ENCODE peak calls at places on chromosomes 13 and 19, in five cellular contexts. One of them, this sample, is unnamed.

GRCh38 chr13:91609353-91609752 is 210.9 kb downstream of the GPC5 start:
- DNase-seq in brain microvascular endothelial cell: peak
- DNase-seq in fibroblast of pulmonary artery: peak
- DNase-seq in AG04450: peak
- DNase-seq in cardiac fibroblast: no peak
- DNase-seq in this sample: no peak

GRCh38 chr13:20566424-20566916 is 487 bp upstream of the IFT88 start:
- DNase-seq in cardiac fibroblast: peak
- DNase-seq in AG04450: peak
- DNase-seq in brain microvascular endothelial cell: peak
- DNase-seq in fibroblast of pulmonary artery: no peak
- DNase-seq in this sample: no peak

GRCh38 chr13:51557875-51558604 is 26.2 kb upstream of the WDFY2 start:
- DNase-seq in cardiac fibroblast: peak
- DNase-seq in AG04450: peak
- DNase-seq in brain microvascular endothelial cell: peak
- DNase-seq in fibroblast of pulmonary artery: peak
- DNase-seq in this sample: no peak

GRCh38 chr13:44463759-44464158 is 90.1 kb downstream of the SERP2 start:
- DNase-seq in brain microvascular endothelial cell: no peak
- DNase-seq in AG04450: no peak
- DNase-seq in cardiac fibroblast: no peak
- DNase-seq in fibroblast of pulmonary artery: no peak
- DNase-seq in this sample: no peak

GRCh38 chr13:44362394-44363040 is 11.1 kb upstream of the SERP2 start:
- DNase-seq in AG04450: no peak
- DNase-seq in cardiac fibroblast: no peak
- DNase-seq in fibroblast of pulmonary artery: no peak
- DNase-seq in brain microvascular endothelial cell: no peak
- DNase-seq in this sample: no peak

GRCh38 chr13:79678100-79678499 is 197.1 kb downstream of the NDFIP2 start:
- DNase-seq in AG04450: no peak
- DNase-seq in brain microvascular endothelial cell: peak
- DNase-seq in cardiac fibroblast: peak
- DNase-seq in fibroblast of pulmonary artery: peak
- DNase-seq in this sample: no peak

GRCh38 chr13:73960474-73960873 is 173.7 kb downstream of the KLF12 start:
- DNase-seq in cardiac fibroblast: no peak
- DNase-seq in fibroblast of pulmonary artery: no peak
- DNase-seq in brain microvascular endothelial cell: no peak
- DNase-seq in AG04450: no peak
- DNase-seq in this sample: no peak

GRCh38 chr13:32284927-32285632 is 30.1 kb downstream of the ZAR1L start:
- DNase-seq in cardiac fibroblast: peak
- DNase-seq in brain microvascular endothelial cell: peak
- DNase-seq in fibroblast of pulmonary artery: peak
- DNase-seq in AG04450: no peak
- DNase-seq in this sample: no peak

GRCh38 chr13:98998831-98999634 is 21.2 kb upstream of the DOCK9 start:
- DNase-seq in brain microvascular endothelial cell: no peak
- DNase-seq in AG04450: no peak
- DNase-seq in cardiac fibroblast: peak
- DNase-seq in fibroblast of pulmonary artery: peak
- DNase-seq in this sample: no peak

GRCh38 chr19:23774156-23774971 is 15.7 kb upstream of the ZNF681 start:
- DNase-seq in cardiac fibroblast: peak
- DNase-seq in fibroblast of pulmonary artery: peak
- DNase-seq in AG04450: no peak
- DNase-seq in brain microvascular endothelial cell: no peak
- DNase-seq in this sample: no peak

GRCh38 chr19:53007200-53008054 is 6.3 kb upstream of the ERVV-1 start:
- DNase-seq in fibroblast of pulmonary artery: no peak
- DNase-seq in brain microvascular endothelial cell: no peak
- DNase-seq in AG04450: no peak
- DNase-seq in cardiac fibroblast: no peak
- DNase-seq in this sample: no peak

GRCh38 chr19:35509018-35509652 is 4.3 kb downstream of the DMKN start:
- DNase-seq in fibroblast of pulmonary artery: no peak
- DNase-seq in cardiac fibroblast: no peak
- DNase-seq in AG04450: no peak
- DNase-seq in brain microvascular endothelial cell: no peak
- DNase-seq in this sample: peak

GRCh38 chr19:55305491-55305890 is 19.6 kb downstream of the TMEM150B start:
- DNase-seq in AG04450: no peak
- DNase-seq in cardiac fibroblast: peak
- DNase-seq in brain microvascular endothelial cell: no peak
- DNase-seq in fibroblast of pulmonary artery: peak
- DNase-seq in this sample: no peak

GRCh38 chr13:30736921-30737320 is 1.6 kb downstream of the ALOX5AP start:
- DNase-seq in cardiac fibroblast: no peak
- DNase-seq in AG04450: no peak
- DNase-seq in brain microvascular endothelial cell: no peak
- DNase-seq in fibroblast of pulmonary artery: no peak
- DNase-seq in this sample: no peak

GRCh38 chr19:48403606-48404005 is 10.1 kb downstream of the GRIN2D start:
- DNase-seq in fibroblast of pulmonary artery: peak
- DNase-seq in AG04450: no peak
- DNase-seq in brain microvascular endothelial cell: peak
- DNase-seq in cardiac fibroblast: peak
- DNase-seq in this sample: no peak

GRCh38 chr19:17522988-17523872 is 11.8 kb downstream of the PGLS start:
- DNase-seq in cardiac fibroblast: no peak
- DNase-seq in fibroblast of pulmonary artery: no peak
- DNase-seq in brain microvascular endothelial cell: no peak
- DNase-seq in AG04450: no peak
- DNase-seq in this sample: peak

GRCh38 chr13:84439108-84439507 is 556.8 kb upstream of the SLITRK1 start:
- DNase-seq in fibroblast of pulmonary artery: peak
- DNase-seq in brain microvascular endothelial cell: no peak
- DNase-seq in cardiac fibroblast: peak
- DNase-seq in AG04450: no peak
- DNase-seq in this sample: no peak

GRCh38 chr13:39571502-39572092 is 31.4 kb downstream of the LHFPL6 start:
- DNase-seq in fibroblast of pulmonary artery: no peak
- DNase-seq in AG04450: no peak
- DNase-seq in cardiac fibroblast: no peak
- DNase-seq in brain microvascular endothelial cell: no peak
- DNase-seq in this sample: no peak

GRCh38 chr19:55075366-55075998 is at the start of gene EPS8L1:
- DNase-seq in brain microvascular endothelial cell: no peak
- DNase-seq in fibroblast of pulmonary artery: no peak
- DNase-seq in AG04450: no peak
- DNase-seq in cardiac fibroblast: no peak
- DNase-seq in this sample: peak

GRCh38 chr19:4518345-4519171 is at the start of gene PLIN4:
- DNase-seq in AG04450: no peak
- DNase-seq in fibroblast of pulmonary artery: peak
- DNase-seq in cardiac fibroblast: peak
- DNase-seq in brain microvascular endothelial cell: no peak
- DNase-seq in this sample: no peak

GRCh38 chr19:29745253-29745652 is 30.2 kb upstream of the C19orf12 start:
- DNase-seq in AG04450: no peak
- DNase-seq in cardiac fibroblast: no peak
- DNase-seq in fibroblast of pulmonary artery: no peak
- DNase-seq in brain microvascular endothelial cell: no peak
- DNase-seq in this sample: no peak

GRCh38 chr13:37755349-37755748 is 114.2 kb downstream of the TRPC4 start:
- DNase-seq in fibroblast of pulmonary artery: no peak
- DNase-seq in AG04450: no peak
- DNase-seq in cardiac fibroblast: no peak
- DNase-seq in brain microvascular endothelial cell: no peak
- DNase-seq in this sample: no peak

GRCh38 chr19:55340784-55341147 is 1.1 kb downstream of the KMT5C start:
- DNase-seq in brain microvascular endothelial cell: no peak
- DNase-seq in fibroblast of pulmonary artery: no peak
- DNase-seq in AG04450: no peak
- DNase-seq in cardiac fibroblast: no peak
- DNase-seq in this sample: no peak

GRCh38 chr19:55461974-55462628 is 659 bp upstream of the ISOC2 start:
- DNase-seq in fibroblast of pulmonary artery: peak
- DNase-seq in cardiac fibroblast: peak
- DNase-seq in brain microvascular endothelial cell: no peak
- DNase-seq in AG04450: no peak
- DNase-seq in this sample: no peak

GRCh38 chr13:18953139-18953930 is 228.3 kb downstream of the TUBA3C start:
- DNase-seq in fibroblast of pulmonary artery: no peak
- DNase-seq in AG04450: no peak
- DNase-seq in brain microvascular endothelial cell: no peak
- DNase-seq in cardiac fibroblast: no peak
- DNase-seq in this sample: no peak

GRCh38 chr13:109708014-109708617 is 78.3 kb downstream of the IRS2 start:
- DNase-seq in cardiac fibroblast: no peak
- DNase-seq in fibroblast of pulmonary artery: no peak
- DNase-seq in AG04450: no peak
- DNase-seq in brain microvascular endothelial cell: no peak
- DNase-seq in this sample: no peak

GRCh38 chr13:49828452-49828851 is 36.0 kb upstream of the KPNA3 start:
- DNase-seq in cardiac fibroblast: no peak
- DNase-seq in brain microvascular endothelial cell: no peak
- DNase-seq in AG04450: no peak
- DNase-seq in fibroblast of pulmonary artery: no peak
- DNase-seq in this sample: no peak
- TF ChIP-seq CTCF in cardiac fibroblast: no peak
- TF ChIP-seq CTCF in brain microvascular endothelial cell: no peak
- TF ChIP-seq CTCF in AG04450: no peak
- TF ChIP-seq CTCF in fibroblast of pulmonary artery: no peak
- TF ChIP-seq CTCF in this sample: no peak

DNA sequence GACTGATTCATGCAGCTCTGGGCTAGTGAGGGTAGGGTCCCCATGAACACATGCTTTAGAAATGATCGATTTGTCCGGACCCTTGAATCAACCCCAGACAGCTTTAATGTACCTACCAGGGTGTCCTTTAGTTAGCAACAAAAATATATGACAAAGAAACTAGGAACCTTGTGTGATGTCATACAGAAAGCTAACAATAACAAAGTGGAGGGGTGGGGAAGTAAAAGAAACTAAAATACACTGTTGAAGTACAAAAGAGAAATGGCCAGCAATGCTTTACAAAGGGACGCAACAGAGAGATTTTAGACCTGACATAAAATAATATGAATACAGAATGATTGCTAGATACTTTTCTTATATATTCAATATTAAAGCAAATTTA is 40.0 kb downstream of the DZIP1 start:
- DNase-seq in cardiac fibroblast: peak
- DNase-seq in brain microvascular endothelial cell: peak
- DNase-seq in fibroblast of pulmonary artery: peak
- DNase-seq in AG04450: no peak
- DNase-seq in this sample: no peak
- H3K4me3 ChIP-seq in cardiac fibroblast: no peak
- H3K4me3 ChIP-seq in brain microvascular endothelial cell: no peak
- H3K4me3 ChIP-seq in fibroblast of pulmonary artery: no peak
- H3K4me3 ChIP-seq in AG04450: no peak
- H3K4me3 ChIP-seq in this sample: no peak

DNA sequence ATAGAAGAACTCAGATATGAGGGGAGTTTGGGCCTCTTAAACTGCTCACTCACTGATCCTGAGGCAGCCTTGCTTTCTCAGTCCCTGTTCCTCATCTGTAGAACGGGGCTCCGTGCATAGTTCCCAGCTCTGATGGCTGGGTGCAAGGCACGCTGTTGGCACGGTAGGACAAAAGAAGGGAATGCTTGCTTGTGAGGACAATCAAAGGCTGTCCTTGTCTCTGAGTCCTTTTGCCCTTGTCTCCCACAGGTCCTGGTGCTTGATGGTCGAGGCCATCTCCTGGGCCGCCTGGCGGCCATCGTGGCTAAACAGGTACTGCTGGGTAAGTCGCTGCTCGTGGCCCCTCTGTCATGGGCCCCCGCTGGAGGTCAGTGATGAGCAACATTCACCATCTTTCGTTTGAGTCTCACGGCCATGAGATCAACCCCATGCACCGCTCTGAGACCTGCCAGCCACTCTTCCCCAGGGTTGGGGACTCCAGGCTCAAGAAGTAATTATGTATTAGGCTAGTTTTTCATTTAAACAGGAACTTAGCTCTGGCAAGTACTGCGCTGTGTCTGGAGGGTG is 2.3 kb downstream of the RPL13A start:
- DNase-seq in AG04450: no peak
- DNase-seq in fibroblast of pulmonary artery: no peak
- DNase-seq in brain microvascular endothelial cell: no peak
- DNase-seq in cardiac fibroblast: no peak
- DNase-seq in this sample: no peak
- TF ChIP-seq CTCF in AG04450: no peak
- TF ChIP-seq CTCF in fibroblast of pulmonary artery: no peak
- TF ChIP-seq CTCF in brain microvascular endothelial cell: no peak
- TF ChIP-seq CTCF in cardiac fibroblast: no peak
- TF ChIP-seq CTCF in this sample: no peak

DNA sequence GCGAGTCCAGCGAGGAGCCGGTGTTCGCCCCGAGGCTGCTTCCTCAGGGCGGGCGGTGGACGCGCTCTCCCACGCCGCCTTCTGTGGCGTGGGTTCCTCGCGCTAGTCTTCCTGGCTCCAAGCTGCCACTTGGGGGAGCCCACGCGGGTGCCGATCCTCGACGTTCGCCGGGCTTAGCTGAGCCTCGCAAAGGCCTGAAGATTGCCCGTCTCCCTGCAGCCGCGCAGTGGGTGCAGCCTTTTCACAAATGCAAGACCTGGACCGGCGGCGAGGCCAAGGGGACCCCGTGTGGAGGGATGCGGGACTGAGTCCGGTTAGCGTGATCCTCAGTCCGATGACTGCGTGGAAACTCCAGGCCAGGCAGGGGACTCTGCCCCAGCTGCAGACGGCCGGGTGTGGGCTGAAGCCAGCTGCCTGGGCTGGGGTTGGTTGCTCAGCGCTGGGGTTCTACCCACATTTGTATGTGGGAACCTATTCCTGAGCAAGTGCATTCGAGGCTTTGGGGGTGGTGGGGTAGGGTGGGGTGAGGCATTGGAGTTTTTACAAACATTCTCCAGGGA is 16.6 kb upstream of the LRP3 start:
- DNase-seq in AG04450: no peak
- DNase-seq in brain microvascular endothelial cell: peak
- DNase-seq in fibroblast of pulmonary artery: no peak
- DNase-seq in cardiac fibroblast: no peak
- DNase-seq in this sample: no peak
- H3K4me3 ChIP-seq in AG04450: peak
- H3K4me3 ChIP-seq in brain microvascular endothelial cell: peak
- H3K4me3 ChIP-seq in fibroblast of pulmonary artery: peak
- H3K4me3 ChIP-seq in cardiac fibroblast: peak
- H3K4me3 ChIP-seq in this sample: peak

GRCh38 chr13:63631006-63631405 is 2215.4 kb upstream of the PCDH20 start:
- DNase-seq in cardiac fibroblast: no peak
- DNase-seq in brain microvascular endothelial cell: no peak
- DNase-seq in AG04450: no peak
- DNase-seq in fibroblast of pulmonary artery: no peak
- DNase-seq in this sample: no peak

GRCh38 chr13:63636231-63636993 is 2220.8 kb upstream of the PCDH20 start:
- DNase-seq in brain microvascular endothelial cell: no peak
- DNase-seq in cardiac fibroblast: peak
- DNase-seq in fibroblast of pulmonary artery: peak
- DNase-seq in AG04450: no peak
- DNase-seq in this sample: no peak
- TF ChIP-seq CTCF in brain microvascular endothelial cell: peak
- TF ChIP-seq CTCF in cardiac fibroblast: peak
- TF ChIP-seq CTCF in fibroblast of pulmonary artery: peak
- TF ChIP-seq CTCF in AG04450: peak
- TF ChIP-seq CTCF in this sample: no peak

GRCh38 chr19:16041571-16042386 is 34.5 kb upstream of the TPM4 start:
- DNase-seq in fibroblast of pulmonary artery: peak
- DNase-seq in brain microvascular endothelial cell: peak
- DNase-seq in cardiac fibroblast: peak
- DNase-seq in AG04450: peak
- DNase-seq in this sample: peak
- H3K4me3 ChIP-seq in fibroblast of pulmonary artery: peak
- H3K4me3 ChIP-seq in brain microvascular endothelial cell: peak
- H3K4me3 ChIP-seq in cardiac fibroblast: no peak
- H3K4me3 ChIP-seq in AG04450: peak
- H3K4me3 ChIP-seq in this sample: no peak

This sample was measured in lower lobe of right lung.